ENCODE peak calls at places on chromosome 22, in seven cellular contexts. One of them, this sample, is unnamed.

GRCh38 chr22:21902296-21903087 is 35.0 kb upstream of the MAPK1 start:
- DNase-seq in activated naive CD4-positive, alpha-beta T cell treated with anti-CD3 and anti-CD28 coated beads, Interleukin-2, amount 10 ng/mL, durations not matched to agents 7 days and 5 days: no peak
- DNase-seq in CD4-positive, alpha-beta T cell: no peak
- DNase-seq in epithelial cell of prostate: no peak
- DNase-seq in PC-9: no peak
- DNase-seq in ELF-1: peak; percentile 30
- DNase-seq in stimulated activated CD4-positive, alpha-beta T cell treated with anti-CD3 and anti-CD28 coated beads, TNF-alpha, amount 100 ng/mL, for 1 hour: no peak
- DNase-seq in this sample: no peak

GRCh38 chr22:20774882-20775281 is 969 bp downstream of the SERPIND1 start:
- DNase-seq in CD4-positive, alpha-beta T cell: no peak
- DNase-seq in PC-9: no peak
- DNase-seq in epithelial cell of prostate: no peak
- DNase-seq in stimulated activated CD4-positive, alpha-beta T cell treated with anti-CD3 and anti-CD28 coated beads, TNF-alpha, amount 100 ng/mL, for 1 hour: no peak
- DNase-seq in activated naive CD4-positive, alpha-beta T cell treated with anti-CD3 and anti-CD28 coated beads, Interleukin-2, amount 10 ng/mL, durations not matched to agents 7 days and 5 days: no peak
- DNase-seq in ELF-1: no peak
- DNase-seq in this sample: no peak

GRCh38 chr22:32333141-32333768 is 24.4 kb upstream of the RFPL3 start:
- DNase-seq in stimulated activated CD4-positive, alpha-beta T cell treated with anti-CD3 and anti-CD28 coated beads, TNF-alpha, amount 100 ng/mL, for 1 hour: no peak
- DNase-seq in CD4-positive, alpha-beta T cell: no peak
- DNase-seq in ELF-1: no peak
- DNase-seq in activated naive CD4-positive, alpha-beta T cell treated with anti-CD3 and anti-CD28 coated beads, Interleukin-2, amount 10 ng/mL, durations not matched to agents 7 days and 5 days: no peak
- DNase-seq in epithelial cell of prostate: no peak
- DNase-seq in PC-9: no peak
- DNase-seq in this sample: no peak

GRCh38 chr22:37999236-37999635 is 14.9 kb upstream of the SOX10 start:
- DNase-seq in epithelial cell of prostate: peak; percentile 52
- DNase-seq in activated naive CD4-positive, alpha-beta T cell treated with anti-CD3 and anti-CD28 coated beads, Interleukin-2, amount 10 ng/mL, durations not matched to agents 7 days and 5 days: no peak
- DNase-seq in PC-9: peak; percentile 63
- DNase-seq in ELF-1: no peak
- DNase-seq in stimulated activated CD4-positive, alpha-beta T cell treated with anti-CD3 and anti-CD28 coated beads, TNF-alpha, amount 100 ng/mL, for 1 hour: no peak
- DNase-seq in CD4-positive, alpha-beta T cell: no peak
- DNase-seq in this sample: peak; percentile 18

GRCh38 chr22:35451602-35452001 is 51.7 kb downstream of the MCM5 start:
- DNase-seq in ELF-1: no peak
- DNase-seq in activated naive CD4-positive, alpha-beta T cell treated with anti-CD3 and anti-CD28 coated beads, Interleukin-2, amount 10 ng/mL, durations not matched to agents 7 days and 5 days: no peak
- DNase-seq in epithelial cell of prostate: no peak
- DNase-seq in PC-9: no peak
- DNase-seq in CD4-positive, alpha-beta T cell: no peak
- DNase-seq in stimulated activated CD4-positive, alpha-beta T cell treated with anti-CD3 and anti-CD28 coated beads, TNF-alpha, amount 100 ng/mL, for 1 hour: no peak
- DNase-seq in this sample: no peak

GRCh38 chr22:25763239-25763777 is 21.3 kb downstream of the MYO18B start:
- DNase-seq in PC-9: no peak
- DNase-seq in epithelial cell of prostate: no peak
- DNase-seq in stimulated activated CD4-positive, alpha-beta T cell treated with anti-CD3 and anti-CD28 coated beads, TNF-alpha, amount 100 ng/mL, for 1 hour: no peak
- DNase-seq in ELF-1: no peak
- DNase-seq in CD4-positive, alpha-beta T cell: no peak
- DNase-seq in activated naive CD4-positive, alpha-beta T cell treated with anti-CD3 and anti-CD28 coated beads, Interleukin-2, amount 10 ng/mL, durations not matched to agents 7 days and 5 days: no peak
- DNase-seq in this sample: peak; percentile 54

GRCh38 chr22:31625661-31626426 is 36.2 kb downstream of the PISD start:
- DNase-seq in stimulated activated CD4-positive, alpha-beta T cell treated with anti-CD3 and anti-CD28 coated beads, TNF-alpha, amount 100 ng/mL, for 1 hour: no peak
- DNase-seq in activated naive CD4-positive, alpha-beta T cell treated with anti-CD3 and anti-CD28 coated beads, Interleukin-2, amount 10 ng/mL, durations not matched to agents 7 days and 5 days: no peak
- DNase-seq in CD4-positive, alpha-beta T cell: no peak
- DNase-seq in ELF-1: peak; percentile 92
- DNase-seq in epithelial cell of prostate: no peak
- DNase-seq in PC-9: no peak
- DNase-seq in this sample: no peak

GRCh38 chr22:48554893-48555552 is 1272.7 kb downstream of the BRD1 start:
- DNase-seq in activated naive CD4-positive, alpha-beta T cell treated with anti-CD3 and anti-CD28 coated beads, Interleukin-2, amount 10 ng/mL, durations not matched to agents 7 days and 5 days: no peak
- DNase-seq in CD4-positive, alpha-beta T cell: no peak
- DNase-seq in ELF-1: peak; percentile 58
- DNase-seq in epithelial cell of prostate: no peak
- DNase-seq in PC-9: no peak
- DNase-seq in stimulated activated CD4-positive, alpha-beta T cell treated with anti-CD3 and anti-CD28 coated beads, TNF-alpha, amount 100 ng/mL, for 1 hour: no peak
- DNase-seq in this sample: peak; percentile 41

GRCh38 chr22:27152033-27152432 is 494.6 kb downstream of the MIAT start:
- DNase-seq in CD4-positive, alpha-beta T cell: no peak
- DNase-seq in activated naive CD4-positive, alpha-beta T cell treated with anti-CD3 and anti-CD28 coated beads, Interleukin-2, amount 10 ng/mL, durations not matched to agents 7 days and 5 days: no peak
- DNase-seq in PC-9: no peak
- DNase-seq in ELF-1: no peak
- DNase-seq in epithelial cell of prostate: no peak
- DNase-seq in stimulated activated CD4-positive, alpha-beta T cell treated with anti-CD3 and anti-CD28 coated beads, TNF-alpha, amount 100 ng/mL, for 1 hour: no peak
- DNase-seq in this sample: no peak

This sample was measured in kidney tubule cell.